ENCODE peak calls at places on chromosomes 7 and 10, in four cellular contexts. S, T, Y and D are unnamed samples.

GRCh38 chr10:127228195-127228785 is 31.9 kb upstream of the INSYN2A start:
- DNase-seq in S (no peak), T (no peak), Y (no peak), D (peak; percentile 23)

GRCh38 chr10:8088504-8088903 is 34.0 kb downstream of the GATA3 start:
- DNase-seq in S (no peak), T (no peak), Y (no peak), D (no peak)

GRCh38 chr10:46555713-46556514 is 544 bp downstream of the GPRIN2 start:
- DNase-seq in S (peak; percentile 88), T (no peak), Y (no peak), D (no peak)

GRCh38 chr7:146864644-146865043 is 748.0 kb downstream of the CNTNAP2 start:
- DNase-seq in S (no peak), T (no peak), Y (no peak), D (no peak)

GRCh38 chr7:4850262-4850795 is 11.5 kb downstream of the PAPOLB start:
- DNase-seq in S (no peak), T (no peak), Y (no peak), D (no peak)

GRCh38 chr10:84074521-84074920 is 64.8 kb upstream of the GHITM start:
- DNase-seq in S (no peak), T (no peak), Y (no peak), D (no peak)

GRCh38 chr7:97094531-97094930 is 23.0 kb upstream of the SDHAF3 start:
- DNase-seq in S (no peak), T (no peak), Y (no peak), D (no peak)

GRCh38 chr10:35353805-35354204 is 17.5 kb downstream of the CCNY start:
- DNase-seq in S (no peak), T (no peak), Y (no peak), D (no peak)

GRCh38 chr10:120283093-120283492 is 173.9 kb upstream of the PLPP4 start:
- DNase-seq in S (no peak), T (no peak), Y (no peak), D (no peak)

GRCh38 chr7:54987772-54988171 is 31.0 kb upstream of the EGFR start:
- DNase-seq in S (no peak), T (no peak), Y (no peak), D (peak; percentile 32)

GRCh38 chr7:30684351-30684750 is 2.1 kb upstream of the CRHR2 start:
- DNase-seq in S (no peak), T (no peak), Y (no peak), D (no peak)

GRCh38 chr7:1562611-1563051 is 6.6 kb upstream of the TMEM184A start:
- DNase-seq in S (no peak), T (no peak), Y (no peak), D (no peak)

GRCh38 chr7:138739859-138740258 is 38.7 kb upstream of the SVOPL start:
- DNase-seq in S (no peak), T (no peak), Y (no peak), D (no peak)

GRCh38 chr10:61197022-61197421 is 253.0 kb upstream of the RHOBTB1 start:
- DNase-seq in S (no peak), T (no peak), Y (no peak), D (no peak)

GRCh38 chr10:21528452-21529235 is 3.2 kb upstream of the SKIDA1 start:
- DNase-seq in S (no peak), T (no peak), Y (no peak), D (no peak)

GRCh38 chr10:84308481-84309304 is 19.7 kb upstream of the CCSER2 start:
- DNase-seq in S (no peak), T (peak; percentile 26), Y (no peak), D (no peak)

GRCh38 chr7:86826948-86827347 is 183.2 kb downstream of the GRM3 start:
- DNase-seq in S (no peak), T (no peak), Y (no peak), D (no peak)

GRCh38 chr10:17787087-17787942 is 21.8 kb upstream of the MRC1 start:
- DNase-seq in S (no peak), T (no peak), Y (no peak), D (no peak)

GRCh38 chr7:18693401-18693800 is 197.9 kb downstream of the HDAC9 start:
- DNase-seq in S (no peak), T (no peak), Y (no peak), D (no peak)

GRCh38 chr10:29096303-29096824 is 192.5 kb upstream of the LYZL1 start:
- DNase-seq in S (no peak), T (no peak), Y (no peak), D (no peak)

GRCh38 chr10:100109670-100110069 is 28.0 kb upstream of the CPN1 start:
- DNase-seq in S (peak; percentile 13), T (no peak), Y (no peak), D (no peak)

GRCh38 chr7:38681882-38682281 is 50.7 kb upstream of the AMPH start:
- DNase-seq in S (no peak), T (no peak), Y (no peak), D (no peak)

GRCh38 chr7:107660381-107661080 is at the start of gene SLC26A4:
- DNase-seq in S (peak; percentile 15), T (no peak), Y (no peak), D (no peak)

GRCh38 chr7:151413241-151413640 is 3.4 kb upstream of the WDR86 start:
- DNase-seq in S (no peak), T (no peak), Y (no peak), D (no peak)

GRCh38 chr7:151410405-151411390 is 860 bp upstream of the WDR86 start:
- DNase-seq in S (peak; percentile 70), T (no peak), Y (no peak), D (no peak)

GRCh38 chr7:151409555-151410404 is at the start of gene WDR86:
- DNase-seq in S (peak; percentile 62), T (no peak), Y (no peak), D (no peak)

GRCh38 chr7:151412318-151412717 is 2.5 kb upstream of the WDR86 start:
- DNase-seq in S (no peak), T (no peak), Y (no peak), D (no peak)

GRCh38 chr7:151411551-151411950 is 1.7 kb upstream of the WDR86 start:
- DNase-seq in S (no peak), T (no peak), Y (peak; percentile 57), D (no peak)
- TF ChIP-seq CTCF in S (no peak), T (no peak), Y (peak; percentile 66), D (peak; percentile 29)

GRCh38 chr7:101226686-101227085 is 8.7 kb downstream of the ZNHIT1 start:
- DNase-seq in S (no peak), T (no peak), Y (no peak), D (no peak)
- TF ChIP-seq ESRRA in S (no peak), T (no peak), Y (no peak), D (no peak)

GRCh38 chr10:95480901-95481491 is 80.2 kb downstream of the SORBS1 start:
- DNase-seq in S (peak; percentile 24), T (no peak), Y (no peak), D (peak; percentile 80)

GRCh38 chr10:95480102-95480900 is 80.9 kb downstream of the SORBS1 start:
- DNase-seq in S (no peak), T (no peak), Y (no peak), D (no peak)

GRCh38 chr10:95477175-95477520 is 84.0 kb downstream of the SORBS1 start:
- DNase-seq in S (no peak), T (no peak), Y (no peak), D (no peak)

GRCh38 chr10:95478185-95478584 is 83.0 kb downstream of the SORBS1 start:
- DNase-seq in S (no peak), T (no peak), Y (no peak), D (no peak)

DNA sequence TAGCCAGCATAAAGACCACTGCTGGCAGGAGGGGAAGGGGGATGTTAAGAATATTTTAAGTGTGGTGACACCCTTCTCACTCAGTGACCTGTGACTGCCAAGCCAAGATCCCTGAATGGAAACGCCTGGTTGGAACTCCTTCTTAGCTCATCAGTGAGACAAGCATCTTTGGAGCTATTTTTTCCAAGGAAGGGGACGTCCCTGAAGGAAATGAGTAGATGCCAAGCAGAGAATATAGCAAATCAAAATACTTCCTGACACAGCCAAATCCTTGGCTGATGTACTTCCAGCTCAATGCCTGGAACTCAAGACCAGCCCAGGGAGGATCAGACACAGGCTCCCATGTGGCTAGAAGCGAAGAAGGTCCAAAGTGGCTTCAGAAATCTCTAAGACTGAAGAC is 82.2 kb downstream of the SORBS1 start:
- DNase-seq in S (no peak), T (no peak), Y (no peak), D (no peak)
- TF ChIP-seq CBFB in S (no peak), T (no peak), Y (no peak), D (no peak)

DNA sequence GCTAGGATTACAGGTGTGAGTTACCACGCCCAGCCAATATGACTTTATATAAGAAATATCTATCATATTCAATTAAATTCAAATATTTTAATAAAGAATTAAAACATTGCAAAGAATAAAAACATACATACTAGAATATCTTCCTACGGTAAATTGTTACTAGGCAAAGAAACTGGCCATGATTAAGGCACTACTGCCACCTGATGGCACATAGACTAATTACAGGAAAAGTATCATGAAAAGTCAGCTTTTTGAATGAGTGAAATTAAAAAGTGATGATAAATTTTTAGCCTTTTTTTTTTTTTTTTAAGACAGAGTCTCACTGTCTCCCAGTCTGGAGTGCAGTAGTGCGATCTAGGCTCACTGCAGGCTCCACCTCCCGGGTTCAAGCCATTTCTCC is 30.9 kb downstream of the MRPS33 start:
- DNase-seq in S (no peak), T (no peak), Y (peak; percentile 52), D (no peak)
- TF ChIP-seq CTCF in S (peak; percentile 52), T (no peak), Y (peak; percentile 46), D (peak; percentile 66)

GRCh38 chr7:34260282-34260681 is 354.9 kb downstream of the BMPER start:
- DNase-seq in S (no peak), T (no peak), Y (no peak), D (no peak)

GRCh38 chr7:34269084-34269483 is 363.7 kb downstream of the BMPER start:
- DNase-seq in S (no peak), T (no peak), Y (no peak), D (no peak)

GRCh38 chr7:34263168-34263567 is 357.8 kb downstream of the BMPER start:
- DNase-seq in S (no peak), T (no peak), Y (no peak), D (no peak)
- TF ChIP-seq ESRRA in S (no peak), T (no peak), Y (no peak), D (no peak)

DNA sequence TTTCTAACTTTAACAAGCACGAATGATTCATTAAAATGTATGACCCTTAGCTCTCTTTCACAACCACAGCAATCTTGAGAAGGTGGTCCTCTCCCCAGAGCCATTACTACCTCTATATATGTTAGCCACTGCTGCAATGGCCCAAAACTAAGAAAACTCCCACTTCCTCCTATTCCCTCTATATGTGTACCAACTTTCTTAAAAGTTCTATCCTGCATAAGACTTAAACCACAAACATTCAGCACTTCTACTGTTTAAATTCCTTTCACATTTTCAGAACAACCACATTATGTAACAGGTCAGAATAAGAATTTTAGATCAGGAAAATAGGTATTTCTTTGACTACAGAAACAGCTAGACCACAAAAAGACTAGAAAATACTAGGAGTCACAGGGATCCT is 36.2 kb downstream of the WASL start:
- DNase-seq in S (no peak), T (no peak), Y (no peak), D (no peak)
- TF ChIP-seq CBFB in S (no peak), T (no peak), Y (no peak), D (no peak)

DNA sequence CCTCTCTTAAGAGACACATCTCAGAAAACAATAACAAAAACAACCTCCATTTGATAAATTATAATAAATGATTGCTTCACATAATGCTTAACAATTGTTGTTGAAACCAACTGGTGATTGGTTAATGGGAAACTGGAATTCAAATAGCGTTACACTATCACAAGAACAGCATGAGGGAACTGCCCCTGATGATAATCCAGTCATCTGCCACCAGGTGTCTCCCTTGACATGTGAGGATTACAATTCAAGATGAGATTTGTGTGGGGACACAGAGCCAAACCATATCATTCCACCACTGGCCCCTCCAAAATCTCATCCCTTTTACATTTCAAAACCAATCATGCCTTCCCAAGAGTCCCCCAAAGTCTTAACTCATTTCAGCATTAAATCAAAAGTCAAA is 375.9 kb downstream of the BMPER start:
- DNase-seq in S (no peak), T (no peak), Y (peak; percentile 12), D (peak; percentile 13)
- TF ChIP-seq CTCF in S (no peak), T (no peak), Y (no peak), D (peak; percentile 40)